ENCODE peak calls at places on chromosomes 5 and 9, in nine cellular contexts. One of them, this sample, is unnamed.

GRCh38 chr5:42507451-42508092 is 84.3 kb downstream of the GHR start:
- DNase-seq in activated CD8-positive, alpha-beta T cell treated with anti-CD3 and anti-CD28 coated beads for 36 hours: no peak
- DNase-seq in mesothelial cell of epicardium: no peak
- DNase-seq in H9: peak; percentile 32
- DNase-seq in uterus: no peak
- DNase-seq in tibial artery: no peak
- DNase-seq in pancreas: no peak
- DNase-seq in choroid plexus epithelial cell: no peak
- DNase-seq in IMR-90: no peak
- DNase-seq in this sample: no peak

GRCh38 chr5:112419596-112420110 is 576 bp upstream of the EPB41L4A start:
- DNase-seq in activated CD8-positive, alpha-beta T cell treated with anti-CD3 and anti-CD28 coated beads for 36 hours: peak; percentile 7
- DNase-seq in mesothelial cell of epicardium: peak; percentile 70
- DNase-seq in H9: peak; percentile 69
- DNase-seq in uterus: peak; percentile 42
- DNase-seq in tibial artery: peak; percentile 43
- DNase-seq in pancreas: peak; percentile 59
- DNase-seq in choroid plexus epithelial cell: peak; percentile 12
- DNase-seq in IMR-90: no peak
- DNase-seq in this sample: no peak

GRCh38 chr5:151234476-151235238 is 10.8 kb upstream of the CCDC69 start:
- DNase-seq in activated CD8-positive, alpha-beta T cell treated with anti-CD3 and anti-CD28 coated beads for 36 hours: peak; percentile 69
- DNase-seq in mesothelial cell of epicardium: peak; percentile 39
- DNase-seq in H9: no peak
- DNase-seq in uterus: peak; percentile 91
- DNase-seq in tibial artery: peak; percentile 80
- DNase-seq in pancreas: peak; percentile 82
- DNase-seq in choroid plexus epithelial cell: peak; percentile 94
- DNase-seq in IMR-90: peak; percentile 41
- DNase-seq in this sample: no peak

GRCh38 chr5:34895641-34896419 is 19.5 kb downstream of the RAD1 start:
- DNase-seq in activated CD8-positive, alpha-beta T cell treated with anti-CD3 and anti-CD28 coated beads for 36 hours: no peak
- DNase-seq in mesothelial cell of epicardium: no peak
- DNase-seq in H9: no peak
- DNase-seq in uterus: no peak
- DNase-seq in tibial artery: no peak
- DNase-seq in pancreas: no peak
- DNase-seq in choroid plexus epithelial cell: peak; percentile 57
- DNase-seq in IMR-90: no peak
- DNase-seq in this sample: no peak

GRCh38 chr5:72355706-72356299 is 35.6 kb downstream of the PTCD2 start:
- DNase-seq in activated CD8-positive, alpha-beta T cell treated with anti-CD3 and anti-CD28 coated beads for 36 hours: no peak
- DNase-seq in mesothelial cell of epicardium: no peak
- DNase-seq in H9: peak; percentile 45
- DNase-seq in uterus: no peak
- DNase-seq in tibial artery: peak; percentile 27
- DNase-seq in pancreas: no peak
- DNase-seq in choroid plexus epithelial cell: peak; percentile 46
- DNase-seq in IMR-90: peak; percentile 22
- DNase-seq in this sample: no peak

GRCh38 chr9:129142536-129142935 is 31.3 kb downstream of the PTPA start:
- DNase-seq in activated CD8-positive, alpha-beta T cell treated with anti-CD3 and anti-CD28 coated beads for 36 hours: no peak
- DNase-seq in mesothelial cell of epicardium: no peak
- DNase-seq in H9: no peak
- DNase-seq in uterus: no peak
- DNase-seq in tibial artery: no peak
- DNase-seq in pancreas: no peak
- DNase-seq in choroid plexus epithelial cell: no peak
- DNase-seq in IMR-90: no peak
- DNase-seq in this sample: no peak

GRCh38 chr5:56900858-56901578 is 8.4 kb upstream of the SETD9 start:
- DNase-seq in activated CD8-positive, alpha-beta T cell treated with anti-CD3 and anti-CD28 coated beads for 36 hours: peak; percentile 35
- DNase-seq in mesothelial cell of epicardium: no peak
- DNase-seq in H9: no peak
- DNase-seq in uterus: peak; percentile 24
- DNase-seq in tibial artery: no peak
- DNase-seq in pancreas: no peak
- DNase-seq in choroid plexus epithelial cell: peak; percentile 55
- DNase-seq in IMR-90: peak; percentile 38
- DNase-seq in this sample: no peak

GRCh38 chr5:95238560-95239325 is 46.2 kb downstream of the MCTP1 start:
- DNase-seq in activated CD8-positive, alpha-beta T cell treated with anti-CD3 and anti-CD28 coated beads for 36 hours: no peak
- DNase-seq in mesothelial cell of epicardium: no peak
- DNase-seq in H9: no peak
- DNase-seq in uterus: no peak
- DNase-seq in tibial artery: no peak
- DNase-seq in pancreas: no peak
- DNase-seq in choroid plexus epithelial cell: peak; percentile 71
- DNase-seq in IMR-90: peak; percentile 1
- DNase-seq in this sample: no peak

GRCh38 chr9:34252670-34253459 is 74.0 kb downstream of the UBAP1 start:
- DNase-seq in activated CD8-positive, alpha-beta T cell treated with anti-CD3 and anti-CD28 coated beads for 36 hours: peak; percentile 79
- DNase-seq in mesothelial cell of epicardium: peak; percentile 76
- DNase-seq in H9: peak; percentile 79
- DNase-seq in uterus: peak; percentile 64
- DNase-seq in tibial artery: peak; percentile 71
- DNase-seq in pancreas: peak; percentile 33
- DNase-seq in choroid plexus epithelial cell: peak; percentile 68
- DNase-seq in IMR-90: peak; percentile 54
- DNase-seq in this sample: peak; percentile 33

GRCh38 chr9:2210201-2210600 is 195.1 kb downstream of the SMARCA2 start:
- DNase-seq in activated CD8-positive, alpha-beta T cell treated with anti-CD3 and anti-CD28 coated beads for 36 hours: no peak
- DNase-seq in mesothelial cell of epicardium: no peak
- DNase-seq in H9: no peak
- DNase-seq in uterus: no peak
- DNase-seq in tibial artery: no peak
- DNase-seq in pancreas: no peak
- DNase-seq in choroid plexus epithelial cell: no peak
- DNase-seq in IMR-90: peak; percentile 69
- DNase-seq in this sample: no peak

GRCh38 chr9:136268318-136268717 is 22.7 kb upstream of the QSOX2 start:
- DNase-seq in activated CD8-positive, alpha-beta T cell treated with anti-CD3 and anti-CD28 coated beads for 36 hours: no peak
- DNase-seq in mesothelial cell of epicardium: no peak
- DNase-seq in H9: peak; percentile 66
- DNase-seq in uterus: no peak
- DNase-seq in tibial artery: no peak
- DNase-seq in pancreas: no peak
- DNase-seq in choroid plexus epithelial cell: peak; percentile 16
- DNase-seq in IMR-90: no peak
- DNase-seq in this sample: no peak

GRCh38 chr5:125559296-125559695 is 812.9 kb upstream of the ZNF608 start:
- DNase-seq in activated CD8-positive, alpha-beta T cell treated with anti-CD3 and anti-CD28 coated beads for 36 hours: no peak
- DNase-seq in mesothelial cell of epicardium: no peak
- DNase-seq in H9: no peak
- DNase-seq in uterus: peak; percentile 25
- DNase-seq in tibial artery: no peak
- DNase-seq in pancreas: peak; percentile 24
- DNase-seq in choroid plexus epithelial cell: peak; percentile 97
- DNase-seq in IMR-90: peak; percentile 99
- DNase-seq in this sample: no peak

GRCh38 chr9:95091574-95091970 is 225.9 kb downstream of the FANCC start:
- DNase-seq in activated CD8-positive, alpha-beta T cell treated with anti-CD3 and anti-CD28 coated beads for 36 hours: no peak
- DNase-seq in mesothelial cell of epicardium: no peak
- DNase-seq in H9: no peak
- DNase-seq in uterus: no peak
- DNase-seq in tibial artery: no peak
- DNase-seq in pancreas: no peak
- DNase-seq in choroid plexus epithelial cell: peak; percentile 58
- DNase-seq in IMR-90: peak; percentile 53
- DNase-seq in this sample: no peak

GRCh38 chr9:135221576-135221950 is 134.1 kb downstream of the OLFM1 start:
- DNase-seq in activated CD8-positive, alpha-beta T cell treated with anti-CD3 and anti-CD28 coated beads for 36 hours: no peak
- DNase-seq in mesothelial cell of epicardium: no peak
- DNase-seq in H9: no peak
- DNase-seq in uterus: no peak
- DNase-seq in tibial artery: no peak
- DNase-seq in pancreas: peak; percentile 10
- DNase-seq in choroid plexus epithelial cell: no peak
- DNase-seq in IMR-90: no peak
- DNase-seq in this sample: no peak

GRCh38 chr9:135222991-135223760 is 135.7 kb downstream of the OLFM1 start:
- DNase-seq in activated CD8-positive, alpha-beta T cell treated with anti-CD3 and anti-CD28 coated beads for 36 hours: no peak
- DNase-seq in mesothelial cell of epicardium: no peak
- DNase-seq in H9: no peak
- DNase-seq in uterus: no peak
- DNase-seq in tibial artery: no peak
- DNase-seq in pancreas: peak; percentile 12
- DNase-seq in choroid plexus epithelial cell: no peak
- DNase-seq in IMR-90: no peak
- DNase-seq in this sample: no peak

GRCh38 chr9:135220601-135221575 is 133.4 kb downstream of the OLFM1 start:
- DNase-seq in activated CD8-positive, alpha-beta T cell treated with anti-CD3 and anti-CD28 coated beads for 36 hours: no peak
- DNase-seq in mesothelial cell of epicardium: no peak
- DNase-seq in H9: peak; percentile 22
- DNase-seq in uterus: no peak
- DNase-seq in tibial artery: no peak
- DNase-seq in pancreas: peak; percentile 14
- DNase-seq in choroid plexus epithelial cell: no peak
- DNase-seq in IMR-90: no peak
- DNase-seq in this sample: no peak

GRCh38 chr9:135223831-135224230 is 136.4 kb downstream of the OLFM1 start:
- DNase-seq in activated CD8-positive, alpha-beta T cell treated with anti-CD3 and anti-CD28 coated beads for 36 hours: no peak
- DNase-seq in mesothelial cell of epicardium: no peak
- DNase-seq in H9: no peak
- DNase-seq in uterus: no peak
- DNase-seq in tibial artery: no peak
- DNase-seq in pancreas: peak; percentile 11
- DNase-seq in choroid plexus epithelial cell: no peak
- DNase-seq in IMR-90: no peak
- DNase-seq in this sample: no peak

GRCh38 chr9:135221951-135222631 is 134.6 kb downstream of the OLFM1 start:
- DNase-seq in activated CD8-positive, alpha-beta T cell treated with anti-CD3 and anti-CD28 coated beads for 36 hours: no peak
- DNase-seq in mesothelial cell of epicardium: no peak
- DNase-seq in H9: peak; percentile 72
- DNase-seq in uterus: no peak
- DNase-seq in tibial artery: no peak
- DNase-seq in pancreas: peak; percentile 37
- DNase-seq in choroid plexus epithelial cell: no peak
- DNase-seq in IMR-90: no peak
- DNase-seq in this sample: no peak
- TF ChIP-seq CTCF in activated CD8-positive, alpha-beta T cell treated with anti-CD3 and anti-CD28 coated beads for 36 hours: no peak
- TF ChIP-seq CTCF in mesothelial cell of epicardium: no peak
- TF ChIP-seq CTCF in H9: peak; percentile 58
- TF ChIP-seq CTCF in uterus: no peak
- TF ChIP-seq CTCF in tibial artery: no peak
- TF ChIP-seq CTCF in pancreas: no peak
- TF ChIP-seq CTCF in choroid plexus epithelial cell: no peak
- TF ChIP-seq CTCF in IMR-90: no peak
- TF ChIP-seq CTCF in this sample: no peak

DNA sequence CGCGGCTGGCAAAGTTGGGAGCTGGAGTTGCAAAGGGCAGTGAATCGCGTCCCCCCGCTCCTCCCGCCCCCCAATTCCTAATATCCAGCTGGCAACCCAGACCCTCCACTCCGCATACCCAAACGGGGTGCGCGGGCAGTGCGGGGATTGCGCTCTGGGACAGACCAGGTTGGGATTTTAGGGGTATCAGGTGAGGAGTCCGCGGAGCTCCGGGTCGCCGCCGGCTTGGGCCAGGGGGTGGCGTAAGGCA is 553 bp downstream of the IQGAP2 start:
- DNase-seq in activated CD8-positive, alpha-beta T cell treated with anti-CD3 and anti-CD28 coated beads for 36 hours: no peak
- DNase-seq in mesothelial cell of epicardium: peak; percentile 72
- DNase-seq in H9: no peak
- DNase-seq in uterus: no peak
- DNase-seq in tibial artery: no peak
- DNase-seq in pancreas: no peak
- DNase-seq in choroid plexus epithelial cell: peak; percentile 12
- DNase-seq in IMR-90: no peak
- DNase-seq in this sample: no peak
- TF ChIP-seq CTCF in activated CD8-positive, alpha-beta T cell treated with anti-CD3 and anti-CD28 coated beads for 36 hours: no peak
- TF ChIP-seq CTCF in mesothelial cell of epicardium: no peak
- TF ChIP-seq CTCF in H9: no peak
- TF ChIP-seq CTCF in uterus: no peak
- TF ChIP-seq CTCF in tibial artery: no peak
- TF ChIP-seq CTCF in pancreas: no peak
- TF ChIP-seq CTCF in choroid plexus epithelial cell: peak; percentile 19
- TF ChIP-seq CTCF in IMR-90: no peak
- TF ChIP-seq CTCF in this sample: no peak

DNA sequence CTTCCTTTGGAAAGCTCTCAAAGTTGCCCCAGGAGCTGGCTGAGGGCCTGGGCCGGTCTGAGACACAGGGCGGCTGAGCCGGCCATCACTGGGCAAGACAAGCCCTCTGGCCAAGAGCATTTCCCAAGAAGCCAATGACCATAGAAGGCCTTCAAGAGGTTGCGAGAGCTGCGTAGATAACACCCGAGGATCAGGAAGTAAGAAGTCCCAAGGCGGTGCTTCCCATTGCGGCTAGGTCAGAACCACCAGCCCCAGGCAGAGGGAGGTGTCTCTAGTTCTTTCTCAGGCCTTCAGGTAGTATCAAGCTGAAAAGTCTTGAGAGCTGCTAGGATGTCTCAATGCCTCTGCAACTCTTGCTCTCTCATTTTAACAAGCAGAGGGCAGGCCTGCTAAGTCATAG is 54.0 kb upstream of the C5orf58 start:
- DNase-seq in activated CD8-positive, alpha-beta T cell treated with anti-CD3 and anti-CD28 coated beads for 36 hours: no peak
- DNase-seq in mesothelial cell of epicardium: no peak
- DNase-seq in H9: no peak
- DNase-seq in uterus: no peak
- DNase-seq in tibial artery: no peak
- DNase-seq in pancreas: no peak
- DNase-seq in choroid plexus epithelial cell: no peak
- DNase-seq in IMR-90: no peak
- DNase-seq in this sample: no peak
- TF ChIP-seq CTCF in activated CD8-positive, alpha-beta T cell treated with anti-CD3 and anti-CD28 coated beads for 36 hours: no peak
- TF ChIP-seq CTCF in mesothelial cell of epicardium: no peak
- TF ChIP-seq CTCF in H9: no peak
- TF ChIP-seq CTCF in uterus: no peak
- TF ChIP-seq CTCF in tibial artery: no peak
- TF ChIP-seq CTCF in pancreas: no peak
- TF ChIP-seq CTCF in choroid plexus epithelial cell: no peak
- TF ChIP-seq CTCF in IMR-90: no peak
- TF ChIP-seq CTCF in this sample: no peak

GRCh38 chr9:133129001-133129799 is 8.2 kb upstream of the RALGDS start:
- DNase-seq in activated CD8-positive, alpha-beta T cell treated with anti-CD3 and anti-CD28 coated beads for 36 hours: no peak
- DNase-seq in mesothelial cell of epicardium: no peak
- DNase-seq in H9: no peak
- DNase-seq in uterus: no peak
- DNase-seq in tibial artery: no peak
- DNase-seq in pancreas: no peak
- DNase-seq in choroid plexus epithelial cell: no peak
- DNase-seq in IMR-90: no peak
- DNase-seq in this sample: no peak

GRCh38 chr9:133125706-133126696 is 5.0 kb upstream of the RALGDS start:
- DNase-seq in activated CD8-positive, alpha-beta T cell treated with anti-CD3 and anti-CD28 coated beads for 36 hours: peak; percentile 64
- DNase-seq in mesothelial cell of epicardium: no peak
- DNase-seq in H9: no peak
- DNase-seq in uterus: peak; percentile 47
- DNase-seq in tibial artery: peak; percentile 64
- DNase-seq in pancreas: no peak
- DNase-seq in choroid plexus epithelial cell: peak; percentile 76
- DNase-seq in IMR-90: peak; percentile 60
- DNase-seq in this sample: no peak

GRCh38 chr9:133128152-133128551 is 7.1 kb upstream of the RALGDS start:
- DNase-seq in activated CD8-positive, alpha-beta T cell treated with anti-CD3 and anti-CD28 coated beads for 36 hours: no peak
- DNase-seq in mesothelial cell of epicardium: no peak
- DNase-seq in H9: no peak
- DNase-seq in uterus: no peak
- DNase-seq in tibial artery: no peak
- DNase-seq in pancreas: no peak
- DNase-seq in choroid plexus epithelial cell: no peak
- DNase-seq in IMR-90: no peak
- DNase-seq in this sample: no peak

GRCh38 chr9:133126697-133127339 is 5.8 kb upstream of the RALGDS start:
- DNase-seq in activated CD8-positive, alpha-beta T cell treated with anti-CD3 and anti-CD28 coated beads for 36 hours: no peak
- DNase-seq in mesothelial cell of epicardium: no peak
- DNase-seq in H9: no peak
- DNase-seq in uterus: no peak
- DNase-seq in tibial artery: no peak
- DNase-seq in pancreas: no peak
- DNase-seq in choroid plexus epithelial cell: no peak
- DNase-seq in IMR-90: no peak
- DNase-seq in this sample: no peak

GRCh38 chr9:133127340-133127981 is 6.4 kb upstream of the RALGDS start:
- DNase-seq in activated CD8-positive, alpha-beta T cell treated with anti-CD3 and anti-CD28 coated beads for 36 hours: peak; percentile 68
- DNase-seq in mesothelial cell of epicardium: no peak
- DNase-seq in H9: no peak
- DNase-seq in uterus: peak; percentile 65
- DNase-seq in tibial artery: peak; percentile 57
- DNase-seq in pancreas: peak; percentile 79
- DNase-seq in choroid plexus epithelial cell: no peak
- DNase-seq in IMR-90: no peak
- DNase-seq in this sample: no peak
- TF ChIP-seq CTCF in activated CD8-positive, alpha-beta T cell treated with anti-CD3 and anti-CD28 coated beads for 36 hours: no peak
- TF ChIP-seq CTCF in mesothelial cell of epicardium: no peak
- TF ChIP-seq CTCF in H9: no peak
- TF ChIP-seq CTCF in uterus: no peak
- TF ChIP-seq CTCF in tibial artery: no peak
- TF ChIP-seq CTCF in pancreas: no peak
- TF ChIP-seq CTCF in choroid plexus epithelial cell: no peak
- TF ChIP-seq CTCF in IMR-90: no peak
- TF ChIP-seq CTCF in this sample: no peak

This sample was measured in activated B cell treated with CpG ODN at 0.5 μM for 24 hours.